ENCODE peak calls at places on chromosome 1, in six cellular contexts. F is activated gamma-delta T cell treated with anti-CD3 and anti-CD28 coated beads, Interleukin-2, amount 50 U/mL, for 16 hours; A is NCI-H1092 treated with DMSO at 0.1 percent for 48 hours; Y is stimulated activated CD4-positive, alpha-beta T cell treated with anti-CD3 and anti-CD28 coated beads, Interleukin-1b, Interleukin-23, amount 100 ng/mL, for 4 hours; J is HEK293T; P is BJ. V is an unnamed sample.

GRCh38 chr1:110063781-110064180 is 6.7 kb downstream of the ALX3 start:
- DNase-seq in J (no peak), Y (no peak), A (no peak), P (no peak), F (no peak), V (no peak)

GRCh38 chr1:216836316-216836715 is 113.1 kb upstream of the ESRRG start:
- DNase-seq in Y (no peak), A (peak), F (no peak), J (no peak), P (no peak), V (no peak)

GRCh38 chr1:8004803-8005573 is 21.1 kb downstream of the ERRFI1 start:
- DNase-seq in P (peak), Y (no peak), J (no peak), A (no peak), F (no peak), V (no peak)

GRCh38 chr1:195697130-195697529 is 911.1 kb downstream of the KCNT2 start:
- DNase-seq in P (no peak), Y (no peak), J (no peak), F (no peak), A (no peak), V (no peak)

GRCh38 chr1:94806451-94806861 is 13.7 kb upstream of the SLC44A3 start:
- DNase-seq in J (no peak), A (no peak), P (no peak), Y (no peak), F (no peak), V (no peak)

GRCh38 chr1:209755926-209756607 is at the start of gene TRAF3IP3:
- DNase-seq in F (peak), P (no peak), Y (peak), A (no peak), J (no peak), V (peak)

GRCh38 chr1:157626099-157626498 is 28.2 kb upstream of the FCRL4 start:
- DNase-seq in A (no peak), J (peak), F (no peak), Y (no peak), P (no peak), V (no peak)

GRCh38 chr1:78355646-78356045 is 135.1 kb upstream of the PTGFR start:
- DNase-seq in F (no peak), P (no peak), J (no peak), A (no peak), Y (no peak), V (no peak)

GRCh38 chr1:20136249-20136648 is 2.9 kb upstream of the PLA2G2F start:
- DNase-seq in Y (no peak), A (no peak), F (no peak), P (no peak), J (no peak), V (no peak)

GRCh38 chr1:12745126-12745991 is 641 bp upstream of the CFAP107 start:
- DNase-seq in Y (no peak), F (no peak), P (peak), A (no peak), J (no peak), V (no peak)

GRCh38 chr1:5857508-5858090 is 134.6 kb downstream of the NPHP4 start:
- DNase-seq in A (no peak), Y (no peak), P (no peak), F (no peak), J (no peak), V (no peak)

V was measured in natural killer cell treated with Interleukin-12 subunit alpha and Interleukin-12 subunit beta and Interleukin-15 and Interleukin-18, amount 100 ng/mL, for 72 hours.